ENCODE peak calls at places on chromosomes 12 and 14, in four cellular contexts. P is K562, F is HL-60, C is GM12878. L is an unnamed sample.
A peak's percentile ranks its signal among the peaks of the same experiment; 100 is the strongest.

GRCh38 chr12:57210926-57211700 is 5.5 kb upstream of the NXPH4 start:
- DNase-seq in P (no peak), F (peak; percentile 67), C (no peak), L (no peak)

GRCh38 chr12:80269953-80270552 is 170.7 kb downstream of the OTOGL start:
- DNase-seq in P (peak; percentile 7), F (no peak), C (no peak), L (no peak)

GRCh38 chr14:95895720-95896119 is 19.1 kb downstream of the TUNAR start:
- DNase-seq in P (peak; percentile 29), F (no peak), C (no peak), L (no peak)

GRCh38 chr12:124625867-124626675 is 58.7 kb upstream of the NCOR2 start:
- DNase-seq in P (peak; percentile 58), F (peak; percentile 75), C (no peak), L (no peak)

GRCh38 chr12:91657016-91657415 is 474.4 kb upstream of the DCN start:
- DNase-seq in P (no peak), F (no peak), C (no peak), L (no peak)

GRCh38 chr12:115103884-115104883 is 420.2 kb upstream of the TBX3 start:
- DNase-seq in P (peak; percentile 6), F (no peak), C (no peak), L (no peak)

GRCh38 chr14:89078021-89078676 is 253.7 kb downstream of the TTC8 start:
- DNase-seq in P (no peak), F (no peak), C (no peak), L (no peak)

GRCh38 chr12:53938276-53939140 is at the start of gene HOXC13:
- DNase-seq in P (peak; percentile 97), F (no peak), C (no peak), L (no peak)

GRCh38 chr12:109716512-109717389 is 3.1 kb downstream of the FAM222A start:
- DNase-seq in P (no peak), F (no peak), C (no peak), L (no peak)

GRCh38 chr14:75176142-75176820 is at the start of gene TMED10:
- DNase-seq in P (peak; percentile 84), F (peak; percentile 68), C (no peak), L (peak; percentile 75)

GRCh38 chr14:99267871-99268775 is 3.9 kb downstream of the BCL11B start:
- DNase-seq in P (no peak), F (no peak), C (no peak), L (no peak)

DNA sequence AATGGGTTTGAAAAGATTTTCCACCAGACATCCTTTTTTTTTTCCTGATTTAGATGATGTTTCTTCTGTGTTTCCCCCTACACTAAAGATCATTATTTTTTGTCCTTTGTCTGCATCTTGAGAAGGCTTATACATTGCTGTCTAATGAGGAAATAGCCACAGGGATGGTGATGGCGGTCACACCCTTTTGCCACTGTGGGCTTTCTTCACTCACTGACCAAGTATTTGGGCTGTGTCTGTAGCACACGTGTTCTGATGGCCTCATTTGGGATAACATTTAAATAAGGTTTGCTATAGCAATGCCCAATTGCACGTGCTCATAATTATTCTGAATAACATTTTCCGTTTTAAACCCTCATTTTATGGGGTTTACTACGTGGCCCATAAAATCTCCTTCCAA is 230.3 kb upstream of the PRICKLE1 start:
- DNase-seq in P (no peak), F (no peak), C (no peak), L (no peak)
- TF ChIP-seq SPI1 in P (no peak), F (no peak), C (no peak), L (no peak)

DNA sequence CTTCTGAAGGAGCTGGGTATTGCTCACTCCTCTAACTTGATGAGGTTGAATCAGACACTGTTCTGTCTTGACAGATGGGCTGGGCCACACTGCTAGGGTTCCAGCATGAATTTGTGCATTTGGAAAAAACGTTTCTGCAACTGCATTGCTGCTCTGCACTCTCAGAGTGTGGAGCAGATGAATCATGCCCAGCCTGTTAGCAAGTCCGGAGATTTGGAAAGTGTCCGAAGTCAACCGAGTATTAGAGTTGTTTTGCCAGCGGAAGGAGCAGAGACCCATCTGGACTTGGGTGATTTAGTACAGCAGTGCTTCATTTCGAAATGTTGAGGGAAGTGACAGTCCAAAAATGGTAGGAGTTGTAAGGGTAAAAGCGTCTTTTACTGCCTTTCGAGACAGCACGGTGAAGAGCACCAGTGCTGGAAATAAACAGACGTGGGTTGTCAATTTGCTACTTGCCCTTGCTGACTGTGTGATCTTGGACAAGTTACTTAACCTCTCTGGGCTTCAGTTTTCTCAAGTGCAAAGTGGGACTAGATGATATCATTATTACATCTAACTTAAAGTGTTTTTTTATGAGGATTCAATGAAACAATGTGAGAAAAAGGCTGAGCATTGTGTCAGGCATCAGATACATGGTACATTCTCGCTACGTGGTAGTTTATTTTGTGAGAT is 139.5 kb downstream of the CHST11 start:
- DNase-seq in P (no peak), F (peak; percentile 58), C (no peak), L (no peak)
- TF ChIP-seq POLR2AphosphoS5 in P (no peak), F (no peak), C (no peak), L (no peak)

GRCh38 chr14:50725761-50726160 is 57.7 kb upstream of the SAV1 start:
- DNase-seq in P (no peak), F (no peak), C (no peak), L (no peak)

GRCh38 chr14:50726372-50727107 is 58.4 kb upstream of the SAV1 start:
- DNase-seq in P (no peak), F (no peak), C (no peak), L (no peak)
- TF ChIP-seq SPI1 in P (no peak), F (no peak), C (no peak), L (no peak)

DNA sequence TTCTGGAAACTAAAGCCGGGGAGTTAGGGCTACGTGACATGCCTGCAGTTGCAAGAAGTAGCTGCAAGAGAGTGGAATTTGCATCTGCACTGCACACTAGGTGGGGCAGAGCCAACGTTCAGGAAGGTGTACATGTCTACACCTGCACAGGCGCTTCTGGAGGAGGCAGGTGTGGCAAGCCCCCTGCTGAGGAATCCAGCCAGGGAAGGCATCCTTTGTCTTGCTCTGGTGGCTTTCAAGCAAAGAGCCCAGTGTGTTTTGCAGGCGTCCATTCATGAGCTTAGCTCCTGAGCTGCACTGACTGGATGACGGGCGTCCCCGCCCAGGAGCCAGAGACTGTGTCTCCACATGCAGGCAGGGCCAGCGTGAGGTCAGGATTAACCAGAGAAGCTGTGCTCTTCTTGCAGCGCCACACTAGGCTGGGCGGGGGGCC is 116.3 kb downstream of the ZFP36L1 start:
- DNase-seq in P (no peak), F (no peak), C (no peak), L (no peak)
- TF ChIP-seq POLR2AphosphoS5 in P (no peak), F (no peak), C (no peak), L (no peak)

GRCh38 chr12:113587720-113588119 is 116.0 kb upstream of the LHX5 start:
- DNase-seq in P (no peak), F (no peak), C (no peak), L (no peak)

GRCh38 chr12:113586461-113586860 is 114.8 kb upstream of the LHX5 start:
- DNase-seq in P (peak; percentile 25), F (no peak), C (no peak), L (no peak)

GRCh38 chr12:113594967-113595366 is 123.3 kb upstream of the LHX5 start:
- DNase-seq in P (no peak), F (no peak), C (no peak), L (no peak)

GRCh38 chr12:113589437-113589836 is 117.8 kb upstream of the LHX5 start:
- DNase-seq in P (no peak), F (no peak), C (no peak), L (no peak)

DNA sequence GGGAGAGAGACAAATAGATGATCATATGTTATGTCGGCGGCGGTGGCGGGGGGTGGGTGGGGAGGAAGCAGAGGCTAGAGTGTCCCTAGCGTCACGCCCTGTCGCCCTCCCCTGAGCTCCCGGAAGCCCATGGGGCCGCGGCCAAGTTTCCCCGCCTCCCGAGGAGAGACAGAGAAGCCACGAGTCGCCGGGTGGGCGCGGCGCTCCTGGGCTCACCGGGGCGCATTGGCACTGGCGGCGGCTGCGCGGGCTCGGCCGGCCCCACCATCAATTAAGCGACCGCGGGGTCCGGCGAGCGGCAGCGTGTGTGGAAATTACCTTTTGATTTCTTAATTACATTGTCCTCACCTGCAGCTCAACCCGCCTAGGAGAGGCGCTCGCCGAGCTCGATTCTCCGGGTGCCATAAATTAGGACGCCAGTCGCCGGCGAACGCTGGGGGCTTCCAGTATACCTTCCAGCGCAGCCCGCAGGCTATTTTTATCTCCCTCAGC is 119.9 kb upstream of the LHX5 start:
- DNase-seq in P (peak; percentile 95), F (no peak), C (no peak), L (peak; percentile 44)
- TF ChIP-seq SPI1 in P (no peak), F (peak; percentile 19), C (no peak), L (no peak)

DNA sequence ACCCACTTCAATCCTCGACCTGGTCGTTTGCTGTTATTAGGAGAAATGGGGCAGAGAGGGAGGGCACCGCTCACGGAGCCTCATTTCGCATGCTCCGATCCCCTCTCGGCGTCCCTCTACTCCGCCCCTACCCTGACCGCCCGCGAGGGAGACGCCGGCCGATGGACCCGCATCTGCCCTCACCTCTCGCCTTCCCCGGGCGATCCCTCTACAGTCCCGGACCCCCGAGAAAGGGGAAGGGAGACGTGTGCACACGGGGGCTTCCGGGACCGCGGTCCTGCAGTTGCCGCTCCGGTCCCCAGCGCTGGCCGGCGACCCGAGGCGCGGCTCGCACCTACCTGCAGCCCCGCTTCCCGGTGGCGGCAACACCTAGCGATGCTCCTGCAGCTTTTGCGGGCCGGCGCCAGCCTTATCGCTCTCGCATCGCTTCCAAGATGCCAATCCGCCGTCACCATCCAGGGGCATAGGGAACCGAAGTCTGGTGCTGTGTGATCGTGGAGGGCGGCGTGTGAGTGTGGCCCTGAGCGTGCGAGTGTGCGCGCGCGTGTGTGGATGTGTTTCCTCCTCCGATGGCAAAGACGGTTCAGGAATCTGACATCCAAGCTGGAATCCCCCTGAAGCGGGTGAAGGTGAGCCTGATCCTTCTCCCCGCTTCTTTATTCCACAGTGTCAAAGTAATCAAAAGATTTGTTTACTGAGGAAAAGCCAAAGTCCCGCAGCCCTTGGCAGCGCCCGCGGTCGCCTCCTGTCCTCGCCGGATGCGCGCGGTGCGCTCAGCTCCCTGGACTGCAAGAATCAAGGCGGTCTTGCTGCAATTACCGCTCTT is 69.1 kb upstream of the USP15 start:
- DNase-seq in P (no peak), F (no peak), C (no peak), L (peak; percentile 4)
- TF ChIP-seq POLR2AphosphoS5 in P (no peak), F (no peak), C (no peak), L (no peak)

GRCh38 chr12:51004504-51004903 is 21.7 kb downstream of the SLC11A2 start:
- DNase-seq in P (peak; percentile 17), F (no peak), C (no peak), L (no peak)

GRCh38 chr12:51001799-51002198 is 24.4 kb downstream of the SLC11A2 start:
- DNase-seq in P (no peak), F (no peak), C (no peak), L (no peak)

GRCh38 chr12:51009038-51009437 is 17.1 kb downstream of the SLC11A2 start:
- DNase-seq in P (no peak), F (no peak), C (no peak), L (no peak)

GRCh38 chr12:51008329-51008728 is 17.9 kb downstream of the SLC11A2 start:
- DNase-seq in P (no peak), F (no peak), C (no peak), L (no peak)

GRCh38 chr12:51005671-51006070 is 20.5 kb downstream of the SLC11A2 start:
- DNase-seq in P (no peak), F (no peak), C (no peak), L (no peak)
- TF ChIP-seq SPI1 in P (no peak), F (no peak), C (no peak), L (no peak)

L was measured in GM12891.